ENCODE peak calls at places on chromosomes 7 and 10, in four cellular contexts. Q is GM12865, Z is brain microvascular endothelial cell, O is BE2C. B is an unnamed sample.

GRCh38 chr10:17358461-17358860 is 95.9 kb downstream of the ST8SIA6 start:
- DNase-seq in O (no peak), Q (no peak), Z (no peak), B (no peak)

GRCh38 chr7:41010967-41011366 is 691.9 kb downstream of the INHBA start:
- DNase-seq in Q (no peak), O (no peak), Z (peak; percentile 23), B (no peak)

GRCh38 chr10:76881477-76882220 is 756.0 kb downstream of the KCNMA1 start:
- DNase-seq in O (no peak), Q (peak; percentile 54), Z (no peak), B (peak; percentile 21)

GRCh38 chr7:43479042-43479441 is 103.9 kb upstream of the STK17A start:
- DNase-seq in Q (peak; percentile 25), O (no peak), Z (no peak), B (no peak)

GRCh38 chr7:24301703-24302102 is 17.7 kb downstream of the NPY start:
- DNase-seq in Z (no peak), O (no peak), Q (no peak), B (no peak)

GRCh38 chr7:68245688-68246087 is 1249.1 kb downstream of the TYW1 start:
- DNase-seq in Z (no peak), Q (no peak), O (no peak), B (no peak)

GRCh38 chr7:32892521-32893224 is 1.1 kb upstream of the KBTBD2 start:
- DNase-seq in Q (peak; percentile 65), O (peak; percentile 43), Z (peak; percentile 32), B (peak; percentile 23)

GRCh38 chr10:75772153-75772887 is 340.9 kb downstream of the LRMDA start:
- DNase-seq in Q (peak; percentile 41), Z (no peak), O (no peak), B (peak; percentile 26)

GRCh38 chr10:101952196-101952595 is 103.8 kb downstream of the ARMH3 start:
- DNase-seq in O (no peak), Q (no peak), Z (no peak), B (no peak)

GRCh38 chr7:7696458-7697119 is 21.8 kb downstream of the RPA3 start:
- DNase-seq in O (no peak), Q (no peak), Z (peak; percentile 29), B (no peak)

GRCh38 chr7:125934539-125934938 is 1004.9 kb upstream of the POT1 start:
- DNase-seq in Q (no peak), O (no peak), Z (no peak), B (no peak)

GRCh38 chr10:36188054-36188453 is 546.0 kb upstream of the FZD8 start:
- DNase-seq in Z (no peak), Q (no peak), O (no peak), B (no peak)

GRCh38 chr7:48180981-48181380 is 9.7 kb downstream of the ABCA13 start:
- DNase-seq in Q (no peak), Z (peak; percentile 73), O (no peak), B (no peak)

GRCh38 chr10:101006593-101007098 is 7.0 kb downstream of the LZTS2 start:
- DNase-seq in Q (no peak), Z (no peak), O (peak; percentile 68), B (no peak)

GRCh38 chr10:13827418-13827817 is 240.7 kb downstream of the PRPF18 start:
- DNase-seq in Z (no peak), Q (no peak), O (no peak), B (no peak)

GRCh38 chr10:6721480-6721879 is 141.4 kb upstream of the PRKCQ start:
- DNase-seq in Q (no peak), Z (peak; percentile 86), O (no peak), B (no peak)

GRCh38 chr10:69801094-69801433 is 642 bp upstream of the COL13A1 start:
- DNase-seq in O (peak; percentile 71), Q (peak; percentile 40), Z (peak; percentile 58), B (peak; percentile 58)

GRCh38 chr10:129767751-129768150 is 196.3 kb downstream of the EBF3 start:
- DNase-seq in O (no peak), Z (no peak), Q (no peak), B (no peak)

GRCh38 chr10:18219096-18219495 is 78.9 kb downstream of the CACNB2 start:
- DNase-seq in Q (no peak), O (no peak), Z (no peak), B (no peak)

GRCh38 chr10:80205478-80206276 is at the start of gene ANXA11:
- DNase-seq in O (peak; percentile 81), Z (peak; percentile 51), Q (peak; percentile 88), B (peak; percentile 93)

GRCh38 chr7:68729361-68729760 is 868.9 kb upstream of the AUTS2 start:
- DNase-seq in Q (no peak), Z (no peak), O (no peak), B (no peak)

GRCh38 chr10:17833656-17834055 is 24.5 kb downstream of the MRC1 start:
- DNase-seq in Q (no peak), Z (no peak), O (no peak), B (no peak)

GRCh38 chr10:99983280-99983988 is 26.3 kb downstream of the DNMBP start:
- DNase-seq in O (peak; percentile 52), Z (peak; percentile 66), Q (no peak), B (no peak)

GRCh38 chr7:116588225-116588624 is 63.4 kb downstream of the CAV1 start:
- DNase-seq in Q (peak; percentile 78), O (no peak), Z (peak; percentile 74), B (no peak)

GRCh38 chr10:80324086-80324485 is 32.5 kb downstream of the DYDC1 start:
- DNase-seq in O (no peak), Z (peak; percentile 36), Q (peak; percentile 15), B (no peak)

GRCh38 chr7:22563115-22563514 is 63.1 kb upstream of the STEAP1B start:
- DNase-seq in Q (peak; percentile 69), Z (peak; percentile 45), O (no peak), B (no peak)

GRCh38 chr7:10797157-10797556 is 176.5 kb upstream of the PHF14 start:
- DNase-seq in Q (peak; percentile 33), O (no peak), Z (no peak), B (no peak)

GRCh38 chr7:132561763-132562162 is 14.5 kb downstream of the PLXNA4 start:
- DNase-seq in Q (no peak), Z (no peak), O (no peak), B (no peak)

GRCh38 chr7:28785002-28785995 is 172.8 kb downstream of the TRIL start:
- DNase-seq in Q (no peak), Z (no peak), O (no peak), B (no peak)

GRCh38 chr7:31776616-31777015 is 89.6 kb downstream of the PPP1R17 start:
- DNase-seq in Z (peak; percentile 59), O (no peak), Q (no peak), B (no peak)

GRCh38 chr10:86583983-86584382 is 62.4 kb upstream of the WAPL start:
- DNase-seq in Z (no peak), Q (peak; percentile 56), O (no peak), B (peak; percentile 58)

GRCh38 chr10:130127612-130128607 is 8.3 kb upstream of the GLRX3 start:
- DNase-seq in Q (peak; percentile 77), Z (peak; percentile 57), O (peak; percentile 59), B (peak; percentile 80)

GRCh38 chr10:33052476-33052875 is 94.4 kb upstream of the ITGB1 start:
- DNase-seq in Z (no peak), Q (no peak), O (no peak), B (no peak)

GRCh38 chr10:33046792-33047191 is 88.8 kb upstream of the ITGB1 start:
- DNase-seq in O (no peak), Q (no peak), Z (no peak), B (no peak)

GRCh38 chr10:33042565-33042964 is 84.5 kb upstream of the ITGB1 start:
- DNase-seq in O (no peak), Q (no peak), Z (no peak), B (no peak)

GRCh38 chr10:33048223-33048622 is 90.2 kb upstream of the ITGB1 start:
- DNase-seq in O (no peak), Q (no peak), Z (no peak), B (no peak)

DNA sequence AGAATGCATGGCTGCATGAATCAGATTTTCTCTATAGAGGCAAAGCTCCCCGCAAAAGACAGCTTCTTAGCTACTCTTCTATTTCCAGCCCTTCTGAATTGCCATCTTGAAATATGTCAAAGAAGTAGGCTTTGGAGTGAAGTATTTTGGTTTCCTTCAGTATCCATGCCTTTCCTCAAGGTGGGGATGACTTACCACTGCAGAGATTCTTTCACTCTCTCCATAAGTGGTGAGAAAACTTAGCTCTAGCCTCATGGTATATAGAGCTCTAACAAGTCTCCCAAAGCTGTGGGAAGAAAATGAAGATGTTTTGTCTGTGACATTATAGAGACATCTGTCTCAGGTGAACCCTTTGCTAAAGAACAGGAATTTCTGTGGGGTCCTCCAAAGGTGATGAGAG is 89.6 kb upstream of the ITGB1 start:
- DNase-seq in Q (no peak), O (no peak), Z (no peak), B (no peak)
- TF ChIP-seq CTCF in Q (no peak), O (no peak), Z (peak; percentile 17), B (no peak)

GRCh38 chr10:57864789-57865676 is 402.7 kb downstream of the IPMK start:
- DNase-seq in Z (no peak), O (no peak), Q (no peak), B (no peak)

GRCh38 chr10:57867226-57867625 is 400.5 kb downstream of the IPMK start:
- DNase-seq in Z (no peak), O (no peak), Q (no peak), B (no peak)
- TF ChIP-seq CTCF in Z (no peak), O (no peak), Q (no peak), B (no peak)

GRCh38 chr10:105605104-105605503 is 964.0 kb downstream of the SORCS3 start:
- DNase-seq in Q (no peak), Z (no peak), O (no peak), B (no peak)
- TF ChIP-seq CTCF in Q (no peak), Z (no peak), O (no peak), B (no peak)

GRCh38 chr7:38291117-38291647 is 17.7 kb upstream of the TARP start:
- DNase-seq in O (no peak), Z (no peak), Q (no peak), B (peak; percentile 11)
- TF ChIP-seq CTCF in O (peak; percentile 15), Z (peak; percentile 3), Q (no peak), B (no peak)

DNA sequence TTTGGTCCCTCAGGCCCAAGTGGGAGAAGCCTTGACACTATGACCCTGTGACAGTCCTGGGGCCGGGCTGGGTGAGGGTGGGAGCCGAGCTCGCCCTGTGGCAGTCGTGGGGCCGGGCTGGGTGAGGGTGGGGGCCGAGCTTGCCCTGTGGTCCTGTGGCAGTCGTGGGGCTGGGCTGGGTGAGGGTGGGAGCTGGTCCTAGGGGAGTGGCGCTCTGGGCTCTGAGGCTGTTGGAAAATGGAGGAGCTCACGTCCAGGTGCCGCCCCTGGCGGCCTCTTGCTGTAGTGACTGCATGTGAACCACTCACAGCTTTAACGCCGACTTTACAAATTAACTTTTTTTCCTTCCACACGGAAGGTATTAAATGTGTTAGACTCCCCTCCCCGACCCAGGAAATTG is 312.6 kb downstream of the WDR37 start:
- DNase-seq in Z (no peak), O (peak; percentile 70), Q (peak; percentile 8), B (peak; percentile 66)
- TF ChIP-seq CTCF in Z (peak; percentile 62), O (peak; percentile 73), Q (peak; percentile 39), B (peak; percentile 30)

GRCh38 chr7:73647725-73648592 is 19.7 kb upstream of the VPS37D start:
- DNase-seq in Q (no peak), O (peak; percentile 26), Z (no peak), B (no peak)
- TF ChIP-seq CTCF in Q (no peak), O (no peak), Z (no peak), B (no peak)

B was measured in GM10248.